ENCODE peak calls at places on chromosomes 6 and 20, in ten cellular contexts. P is hepatocyte, D is mucosa of descending colon, V is PC-3, L is tibial artery, Z is colonic mucosa, U is AG10803, I is lower leg skin, N is dorsolateral prefrontal cortex, Q is thoracic aorta. S is an unnamed sample.

GRCh38 chr20:38178581-38178980 is 13.5 kb upstream of the TGM2 start:
- DNase-seq in I (no peak), P (no peak), Z (no peak), Q (no peak), N (no peak), U (no peak), L (no peak), D (no peak), V (no peak), S (no peak)

GRCh38 chr6:136030131-136030530 is 178.6 kb downstream of the PDE7B start:
- DNase-seq in Q (no peak), D (no peak), N (no peak), I (no peak), P (no peak), L (no peak), V (no peak), U (peak; percentile 69), Z (no peak), S (no peak)

GRCh38 chr20:46438156-46438750 is 31.8 kb upstream of the ELMO2 start:
- DNase-seq in D (no peak), N (peak; percentile 65), I (no peak), L (no peak), P (peak; percentile 19), Z (no peak), Q (no peak), V (peak; percentile 73), U (peak; percentile 41), S (peak; percentile 13)

GRCh38 chr6:167825759-167826229 is 917 bp upstream of the AFDN start:
- DNase-seq in P (peak; percentile 94), N (no peak), L (no peak), I (peak; percentile 42), U (no peak), D (peak; percentile 88), V (peak; percentile 56), Q (no peak), Z (peak; percentile 82), S (no peak)

GRCh38 chr6:169215201-169215661 is 38.4 kb downstream of the THBS2 start:
- DNase-seq in U (peak; percentile 30), P (no peak), Q (no peak), I (peak; percentile 13), L (no peak), D (no peak), V (no peak), Z (peak; percentile 14), N (no peak), S (no peak)

GRCh38 chr6:87029711-87030314 is 65.1 kb downstream of the CGA start:
- DNase-seq in D (no peak), Q (no peak), I (no peak), L (no peak), U (peak; percentile 69), V (peak; percentile 53), N (no peak), P (peak; percentile 75), Z (no peak), S (peak; percentile 1)

GRCh38 chr20:36792422-36792821 is 18.9 kb upstream of the DSN1 start:
- DNase-seq in U (peak; percentile 64), V (peak; percentile 74), Q (no peak), L (no peak), Z (no peak), I (no peak), D (no peak), P (peak; percentile 71), N (no peak), S (peak; percentile 70)

GRCh38 chr6:34285571-34285970 is 36.8 kb upstream of the SMIM29 start:
- DNase-seq in P (no peak), U (no peak), V (no peak), Z (no peak), N (no peak), D (no peak), L (no peak), Q (no peak), I (no peak), S (no peak)

GRCh38 chr6:30752164-30752927 is 8.0 kb upstream of the IER3 start:
- DNase-seq in D (peak; percentile 78), U (peak; percentile 100), P (peak; percentile 91), L (peak; percentile 98), N (peak; percentile 35), V (peak; percentile 100), Z (peak; percentile 77), Q (peak; percentile 92), I (peak; percentile 96), S (no peak)

GRCh38 chr6:166906376-166907044 is 49.8 kb downstream of the RNASET2 start:
- DNase-seq in I (no peak), P (no peak), N (no peak), U (no peak), V (no peak), D (no peak), L (no peak), Z (no peak), Q (no peak), S (no peak)

GRCh38 chr6:45655630-45656422 is 278.1 kb upstream of the SUPT3H start:
- DNase-seq in L (no peak), Q (no peak), V (peak; percentile 98), P (peak; percentile 59), U (peak; percentile 99), I (no peak), N (no peak), D (no peak), Z (no peak), S (no peak)

GRCh38 chr6:46452312-46452917 is 38.8 kb downstream of the RCAN2 start:
- DNase-seq in L (no peak), N (no peak), P (no peak), U (no peak), Z (no peak), Q (no peak), V (no peak), I (no peak), D (no peak), S (no peak)

DNA sequence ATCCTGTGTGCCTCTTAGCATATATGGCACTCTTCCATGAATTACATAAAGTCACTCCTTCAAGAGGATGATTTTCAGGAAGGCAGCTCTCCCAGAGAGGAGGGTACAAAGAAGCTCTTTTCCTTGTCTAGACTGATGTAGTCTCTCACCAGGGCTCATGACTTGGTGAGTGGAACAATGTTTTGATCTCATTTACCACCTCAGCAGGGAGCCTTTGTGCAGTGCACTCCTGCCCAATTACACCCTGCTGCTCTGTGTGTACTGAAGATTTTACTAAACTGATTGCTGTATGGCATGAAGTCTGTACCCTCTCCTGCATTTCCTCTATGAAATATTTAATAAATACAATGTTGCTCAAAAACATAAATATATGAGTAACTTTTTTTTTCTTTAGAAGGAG is 598.3 kb upstream of the HS3ST5 start:
- DNase-seq in D (no peak), V (no peak), Z (no peak), P (no peak), U (no peak), N (no peak), L (no peak), Q (no peak), I (no peak), S (no peak)
- H3K4me3 ChIP-seq in D (no peak overlapping the region), V (no peak overlapping the region), Z (no peak overlapping the region), P (no peak overlapping the region), U (no peak overlapping the region), N (no peak overlapping the region), L (no peak overlapping the region), Q (no peak overlapping the region), I (no peak overlapping the region), S (no peak overlapping the region)

DNA sequence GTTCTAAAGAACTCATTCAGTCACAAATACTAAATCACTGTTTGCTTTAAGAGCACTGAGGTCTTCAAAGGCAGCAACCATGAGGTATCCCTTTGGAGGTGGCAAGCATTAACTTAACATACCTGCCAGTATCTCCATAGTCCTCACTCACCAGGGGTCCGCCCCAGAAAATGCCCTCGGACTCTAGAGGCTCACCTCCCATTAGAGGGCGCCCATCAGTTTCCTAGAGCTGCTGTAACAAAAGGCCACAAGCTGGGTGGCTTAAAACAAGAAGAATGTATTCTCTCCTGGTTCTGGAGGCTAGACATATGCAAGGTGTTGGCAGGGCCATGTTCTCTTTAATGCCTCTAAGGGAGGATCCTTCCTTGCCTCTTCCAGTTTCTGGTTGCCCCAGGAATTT is 12.0 kb upstream of the RNGTT start:
- DNase-seq in Z (no peak), U (no peak), N (no peak), D (no peak), I (no peak), Q (no peak), V (no peak), L (no peak), P (no peak), S (no peak)
- TF ChIP-seq CTCF in Z (no peak), U (no peak), N (no peak), D (no peak), I (no peak), Q (no peak), V (peak; percentile 37), L (no peak), P (no peak), S (no peak)

GRCh38 chr6:116764961-116765841 is at the start of gene FAM162B:
- DNase-seq in I (no peak), L (no peak), P (peak; percentile 46), Z (peak; percentile 28), D (peak; percentile 27), V (no peak), Q (no peak), N (no peak), U (peak; percentile 5), S (no peak)
- H3K4me3 ChIP-seq in I (peak within 1 kb of the TSS; percentile 18), L (peak within 1 kb of the TSS; percentile 53), P (peak within 1 kb of the TSS; percentile 58), Z (peak within 1 kb of the TSS; percentile 40), D (no peak within 1 kb of the TSS), V (no peak within 1 kb of the TSS), Q (peak within 1 kb of the TSS; percentile 69), N (peak within 1 kb of the TSS; percentile 71), U (peak within 1 kb of the TSS; percentile 50), S (no peak within 1 kb of the TSS)

GRCh38 chr20:2088904-2089303 is 12.7 kb upstream of the STK35 start:
- DNase-seq in P (no peak), Q (no peak), I (no peak), Z (no peak), L (no peak), N (no peak), V (no peak), D (no peak), U (no peak), S (no peak)

GRCh38 chr20:2086177-2086979 is 15.2 kb upstream of the STK35 start:
- DNase-seq in U (peak; percentile 74), Q (no peak), P (no peak), Z (no peak), N (no peak), D (no peak), I (no peak), L (no peak), V (no peak), S (no peak)

GRCh38 chr20:2089447-2089846 is 12.2 kb upstream of the STK35 start:
- DNase-seq in Z (no peak), P (no peak), Q (no peak), V (no peak), N (no peak), L (no peak), I (no peak), U (no peak), D (no peak), S (no peak)

GRCh38 chr20:2084703-2085102 is 16.9 kb upstream of the STK35 start:
- DNase-seq in L (no peak), N (no peak), V (no peak), Q (no peak), Z (no peak), P (no peak), D (no peak), U (peak; percentile 92), I (no peak), S (no peak)

DNA sequence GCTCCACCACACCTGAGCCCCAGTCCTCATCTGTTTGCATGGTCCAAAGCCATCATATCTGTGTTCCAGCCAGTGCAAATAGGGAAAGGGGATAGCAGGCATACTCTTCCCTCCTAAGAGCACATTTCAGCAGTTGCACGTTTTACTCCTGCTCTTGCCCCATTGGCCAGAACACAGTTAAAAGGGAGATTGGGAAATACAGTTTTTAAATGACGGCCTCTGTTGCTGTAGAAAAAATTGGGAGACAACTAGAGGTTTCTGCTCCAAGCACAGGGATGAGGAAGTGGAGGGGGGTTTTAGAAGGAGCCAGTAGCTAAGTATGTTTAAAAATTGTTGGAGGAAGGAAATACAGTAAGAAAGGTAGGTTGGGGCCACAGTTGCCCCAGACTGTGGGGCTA is 14.6 kb upstream of the STK35 start:
- DNase-seq in Q (no peak), Z (no peak), L (no peak), P (no peak), V (no peak), D (no peak), I (no peak), U (no peak), N (no peak), S (no peak)
- TF ChIP-seq CTCF in Q (no peak), Z (no peak), L (no peak), P (no peak), V (no peak), D (no peak), I (no peak), U (no peak), N (no peak), S (no peak)